ENCODE peak calls at places on chromosomes 2 and 18, in nine cellular contexts. O, Q, W, M, Y, Z, I, R and N are unnamed samples.

GRCh38 chr2:218345491-218346176 is 11.0 kb upstream of the CATIP start:
- DNase-seq in O (no peak), Q (no peak), W (no peak), M (no peak), Y (no peak), Z (no peak), I (no peak), R (no peak), N (no peak)

GRCh38 chr18:54229660-54230059 is 5.2 kb upstream of the MBD2 start:
- DNase-seq in O (no peak), Q (no peak), W (no peak), M (no peak), Y (no peak), Z (no peak), I (no peak), R (no peak), N (peak)

GRCh38 chr2:120586507-120587283 is 149.0 kb upstream of the GLI2 start:
- DNase-seq in O (no peak), Q (no peak), W (no peak), M (no peak), Y (no peak), Z (no peak), I (no peak), R (no peak), N (no peak)

GRCh38 chr2:9914384-9915065 is 37.0 kb upstream of the GRHL1 start:
- DNase-seq in O (peak), Q (no peak), W (no peak), M (peak), Y (no peak), Z (peak), I (peak), R (peak), N (peak)

GRCh38 chr2:16650287-16651249 is 15.1 kb downstream of the CYRIA start:
- DNase-seq in O (peak), Q (no peak), W (no peak), M (peak), Y (no peak), Z (peak), I (no peak), R (no peak), N (no peak)

GRCh38 chr18:23900979-23901378 is 113.6 kb upstream of the TTC39C start:
- DNase-seq in O (no peak), Q (no peak), W (no peak), M (no peak), Y (no peak), Z (no peak), I (no peak), R (no peak), N (no peak)

GRCh38 chr18:25737710-25738251 is 352.6 kb downstream of the SS18 start:
- DNase-seq in O (peak), Q (no peak), W (no peak), M (peak), Y (no peak), Z (peak), I (peak), R (no peak), N (no peak)

GRCh38 chr2:28753043-28753683 is 1.5 kb downstream of the PPP1CB start:
- DNase-seq in O (peak), Q (peak), W (peak), M (peak), Y (peak), Z (peak), I (peak), R (peak), N (peak)

DNA sequence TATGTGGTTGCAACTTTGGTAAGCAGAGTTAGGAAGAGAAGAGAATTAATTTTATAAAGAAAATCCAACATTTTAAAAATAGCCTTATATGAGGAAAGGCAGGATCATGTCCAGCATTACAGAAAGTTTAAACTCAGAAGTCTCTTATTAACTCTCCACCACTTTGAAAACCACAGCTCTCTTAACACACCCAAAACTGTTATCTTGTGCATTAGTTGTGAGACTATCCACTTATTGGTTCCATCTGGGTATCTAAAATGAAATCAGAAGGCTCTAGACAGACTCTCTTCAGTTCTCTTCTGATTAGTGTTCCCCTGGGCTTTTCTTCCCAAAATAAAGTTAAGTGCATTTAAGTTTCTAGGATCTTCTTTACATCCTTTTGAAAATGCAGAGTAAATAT is 251.5 kb downstream of the TXNL1 start:
- DNase-seq in O (no peak), Q (no peak), W (no peak), M (no peak), Y (no peak), Z (no peak), I (no peak), R (no peak), N (no peak)
- TF ChIP-seq CTCF in O (no peak), Q (no peak), W (no peak), M (no peak), Y (no peak), Z (no peak), I (no peak), R (no peak), N (no peak)

DNA sequence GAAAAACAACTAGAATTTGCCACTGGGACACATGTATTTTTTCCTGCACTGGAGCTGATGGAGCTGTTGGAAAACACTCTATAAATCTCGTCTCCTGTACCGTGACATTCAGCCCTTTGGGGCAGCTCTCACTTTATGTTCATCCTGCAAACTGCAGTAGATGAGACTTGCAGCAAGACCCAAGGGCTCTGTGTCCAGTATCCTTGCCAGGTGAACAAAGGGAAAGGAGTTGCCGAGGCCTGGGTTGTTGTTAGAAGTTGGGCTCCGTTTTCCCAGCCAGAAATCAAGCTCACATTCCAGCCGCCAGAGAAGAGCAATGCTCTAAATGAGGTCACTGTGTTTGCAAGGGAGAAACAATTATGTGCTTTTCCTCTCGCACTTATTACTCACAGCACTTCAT is 285.1 kb downstream of the SLC4A3 start:
- DNase-seq in O (no peak), Q (peak), W (no peak), M (peak), Y (no peak), Z (peak), I (peak), R (no peak), N (no peak)
- TF ChIP-seq CTCF in O (no peak), Q (no peak), W (no peak), M (peak), Y (no peak), Z (peak), I (peak), R (no peak), N (no peak)

GRCh38 chr18:9683418-9684396 is 24.4 kb upstream of the RAB31 start:
- DNase-seq in O (peak), Q (no peak), W (no peak), M (peak), Y (no peak), Z (peak), I (no peak), R (no peak), N (no peak)
- TF ChIP-seq CTCF in O (peak), Q (peak), W (no peak), M (peak), Y (peak), Z (peak), I (peak), R (no peak), N (peak)

DNA sequence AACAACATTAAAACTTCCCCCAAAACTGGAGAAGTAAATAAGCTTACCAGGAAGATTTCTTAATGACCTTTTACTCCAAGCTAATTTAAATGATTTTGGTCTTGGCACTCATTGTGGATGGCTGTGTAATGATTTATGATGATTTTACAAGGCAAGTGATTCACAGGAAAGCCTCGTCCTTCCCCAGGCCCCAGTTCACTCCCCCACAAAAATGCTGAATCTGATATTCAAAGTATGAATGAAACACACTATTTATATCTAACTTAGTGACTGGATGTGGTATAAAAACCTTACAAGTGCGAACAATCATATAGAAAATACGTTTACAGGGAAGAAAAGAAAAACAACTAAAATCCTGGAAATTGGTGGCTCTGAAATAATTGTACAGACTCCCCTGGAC is 49.8 kb downstream of the ZNF516 start:
- DNase-seq in O (peak), Q (no peak), W (no peak), M (peak), Y (no peak), Z (peak), I (peak), R (no peak), N (no peak)
- TF ChIP-seq CTCF in O (no peak), Q (no peak), W (no peak), M (no peak), Y (no peak), Z (no peak), I (no peak), R (no peak), N (no peak)

DNA sequence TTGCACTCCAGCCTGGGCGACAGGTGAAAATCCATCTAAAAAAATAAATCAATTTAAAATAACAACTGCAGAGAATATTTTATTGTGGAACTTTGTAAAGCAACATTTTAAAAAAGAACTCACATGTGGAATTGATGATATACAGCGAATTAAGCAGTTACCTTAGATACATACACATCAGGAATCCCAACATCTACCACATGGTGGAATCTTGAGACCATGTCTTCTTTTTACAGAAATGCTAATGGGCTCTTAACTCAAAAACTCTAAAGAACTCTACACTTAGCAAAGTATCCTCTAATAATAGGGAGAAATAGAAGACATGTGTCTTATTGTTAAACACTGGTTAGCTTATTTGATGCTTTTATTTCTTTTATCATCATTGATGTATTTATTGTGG is 373.6 kb downstream of the CDH7 start:
- DNase-seq in O (peak), Q (no peak), W (no peak), M (no peak), Y (no peak), Z (no peak), I (no peak), R (no peak), N (no peak)
- TF ChIP-seq CTCF in O (no peak), Q (peak), W (no peak), M (no peak), Y (no peak), Z (no peak), I (no peak), R (no peak), N (peak)

GRCh38 chr2:196080526-196080925 is 11.9 kb upstream of the DNAH7 start:
- DNase-seq in O (no peak), Q (no peak), W (no peak), M (no peak), Y (no peak), Z (no peak), I (no peak), R (no peak), N (no peak)

GRCh38 chr2:196086517-196087368 is 18.1 kb upstream of the DNAH7 start:
- DNase-seq in O (no peak), Q (no peak), W (no peak), M (no peak), Y (no peak), Z (no peak), I (no peak), R (no peak), N (no peak)

GRCh38 chr2:196079052-196079451 is 10.4 kb upstream of the DNAH7 start:
- DNase-seq in O (no peak), Q (no peak), W (no peak), M (peak), Y (no peak), Z (peak), I (no peak), R (no peak), N (no peak)

GRCh38 chr2:196088209-196088608 is 19.6 kb upstream of the DNAH7 start:
- DNase-seq in O (peak), Q (no peak), W (no peak), M (peak), Y (peak), Z (no peak), I (no peak), R (no peak), N (no peak)

DNA sequence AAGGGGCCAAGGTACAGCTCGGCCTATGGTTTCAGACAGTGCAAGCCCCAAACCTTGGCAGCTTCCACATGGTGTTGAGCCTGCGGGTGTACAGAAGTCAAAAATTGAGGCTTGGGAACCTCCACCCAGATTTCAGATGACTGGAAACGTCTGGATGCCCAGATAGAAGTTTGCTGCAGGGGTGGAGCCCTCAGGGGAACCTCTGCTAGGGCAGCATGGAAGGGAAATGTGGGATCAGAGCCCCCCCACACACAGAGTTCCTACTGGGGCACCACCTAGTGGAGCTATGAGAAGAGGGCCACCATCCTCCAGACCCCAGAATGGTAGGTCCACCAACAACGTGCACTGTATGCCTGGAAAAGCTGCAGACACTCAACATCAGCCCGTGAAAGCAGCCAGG is 15.0 kb upstream of the DNAH7 start:
- DNase-seq in O (no peak), Q (no peak), W (no peak), M (no peak), Y (no peak), Z (no peak), I (no peak), R (no peak), N (no peak)
- TF ChIP-seq CTCF in O (no peak), Q (no peak), W (no peak), M (no peak), Y (no peak), Z (no peak), I (no peak), R (no peak), N (no peak)

DNA sequence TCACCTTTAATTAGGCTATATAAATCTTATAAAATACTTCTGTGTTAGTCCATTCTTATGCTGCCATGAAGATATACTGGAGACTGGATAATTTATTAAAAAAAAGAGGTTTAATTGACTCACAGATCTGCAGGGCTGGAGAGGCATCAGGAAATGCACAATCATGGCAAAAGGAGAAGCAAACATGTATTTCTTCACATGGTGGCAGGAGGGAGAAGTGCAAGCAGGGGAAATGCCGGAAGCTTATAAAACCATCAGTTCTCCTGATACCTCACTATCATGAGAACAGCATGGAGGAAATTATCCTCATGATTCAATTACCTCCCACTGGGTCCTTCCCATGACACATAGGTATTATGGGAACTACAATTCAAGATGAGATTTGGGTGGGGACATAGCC is 504.4 kb downstream of the RIT2 start:
- DNase-seq in O (no peak), Q (no peak), W (no peak), M (no peak), Y (no peak), Z (no peak), I (no peak), R (no peak), N (no peak)
- TF ChIP-seq CTCF in O (no peak), Q (no peak), W (no peak), M (no peak), Y (no peak), Z (no peak), I (no peak), R (no peak), N (no peak)